ENCODE peak calls at places on chromosomes 2 and 18, in four cellular contexts. One of them, this sample, is unnamed.

GRCh38 chr2:159891917-159892691 is 94.1 kb upstream of the CD302 start:
- DNase-seq in IMR-90: peak; percentile 78
- DNase-seq in mesendoderm: peak; percentile 78
- DNase-seq in H1: no peak
- DNase-seq in this sample: no peak

GRCh38 chr2:9539530-9539929 is 16.1 kb downstream of the ADAM17 start:
- DNase-seq in IMR-90: peak; percentile 58
- DNase-seq in mesendoderm: no peak
- DNase-seq in H1: no peak
- DNase-seq in this sample: no peak

GRCh38 chr18:67766930-67767329 is 250.4 kb upstream of the DSEL start:
- DNase-seq in IMR-90: peak; percentile 99
- DNase-seq in mesendoderm: no peak
- DNase-seq in H1: no peak
- DNase-seq in this sample: no peak

GRCh38 chr2:121258066-121258465 is 26.9 kb downstream of the TFCP2L1 start:
- DNase-seq in IMR-90: no peak
- DNase-seq in mesendoderm: no peak
- DNase-seq in H1: no peak
- DNase-seq in this sample: no peak

GRCh38 chr2:120453635-120453998 is 107.7 kb downstream of the INHBB start:
- DNase-seq in IMR-90: peak; percentile 71
- DNase-seq in mesendoderm: no peak
- DNase-seq in H1: no peak
- DNase-seq in this sample: no peak

GRCh38 chr2:196336715-196337617 is 165.6 kb upstream of the STK17B start:
- DNase-seq in IMR-90: peak; percentile 58
- DNase-seq in mesendoderm: peak; percentile 36
- DNase-seq in H1: no peak
- DNase-seq in this sample: no peak

GRCh38 chr2:108217211-108217610 is 22.6 kb upstream of the SULT1C3 start:
- DNase-seq in IMR-90: peak; percentile 31
- DNase-seq in mesendoderm: no peak
- DNase-seq in H1: no peak
- DNase-seq in this sample: no peak

GRCh38 chr2:37365669-37366068 is 21.2 kb downstream of the QPCT start:
- DNase-seq in IMR-90: no peak
- DNase-seq in mesendoderm: no peak
- DNase-seq in H1: no peak
- DNase-seq in this sample: no peak

GRCh38 chr2:127428815-127429109 is 10.5 kb downstream of the PROC start:
- DNase-seq in IMR-90: no peak
- DNase-seq in mesendoderm: no peak
- DNase-seq in H1: no peak
- DNase-seq in this sample: no peak

GRCh38 chr2:179274749-179275148 is 10.1 kb upstream of the SESTD1 start:
- DNase-seq in IMR-90: peak; percentile 22
- DNase-seq in mesendoderm: no peak
- DNase-seq in H1: no peak
- DNase-seq in this sample: no peak

GRCh38 chr2:16094851-16095250 is 154.5 kb downstream of the MYCN start:
- DNase-seq in IMR-90: no peak
- DNase-seq in mesendoderm: no peak
- DNase-seq in H1: no peak
- DNase-seq in this sample: no peak

GRCh38 chr2:236712304-236712703 is 142.7 kb downstream of the ACKR3 start:
- DNase-seq in IMR-90: peak; percentile 23
- DNase-seq in mesendoderm: no peak
- DNase-seq in H1: no peak
- DNase-seq in this sample: no peak

DNA sequence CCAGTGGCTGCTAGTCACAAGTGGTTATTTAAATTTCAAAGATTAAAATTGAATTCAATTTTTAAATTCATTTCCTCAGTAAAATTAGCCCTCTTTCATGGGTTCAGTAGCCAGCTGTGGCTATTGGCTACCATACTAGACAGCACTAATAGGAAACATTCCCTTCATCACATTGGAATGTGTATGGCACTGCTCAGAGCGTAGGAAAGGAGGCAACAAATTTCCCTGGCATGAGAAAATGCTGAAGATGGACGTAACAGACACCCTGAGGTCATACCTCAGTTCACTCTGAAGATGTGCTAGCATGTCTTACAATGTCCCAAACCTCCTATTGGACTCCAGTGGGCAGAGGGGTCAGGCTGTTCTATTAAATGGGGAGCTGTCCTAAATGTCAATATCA is 96.4 kb downstream of the C1QL2 start:
- DNase-seq in IMR-90: no peak
- DNase-seq in mesendoderm: no peak
- DNase-seq in H1: no peak
- DNase-seq in this sample: no peak
- H2BK120ac ChIP-seq in IMR-90: no peak overlapping the region
- H2BK120ac ChIP-seq in mesendoderm: no peak overlapping the region
- H2BK120ac ChIP-seq in H1: no peak overlapping the region
- H2BK120ac ChIP-seq in this sample: no peak overlapping the region

DNA sequence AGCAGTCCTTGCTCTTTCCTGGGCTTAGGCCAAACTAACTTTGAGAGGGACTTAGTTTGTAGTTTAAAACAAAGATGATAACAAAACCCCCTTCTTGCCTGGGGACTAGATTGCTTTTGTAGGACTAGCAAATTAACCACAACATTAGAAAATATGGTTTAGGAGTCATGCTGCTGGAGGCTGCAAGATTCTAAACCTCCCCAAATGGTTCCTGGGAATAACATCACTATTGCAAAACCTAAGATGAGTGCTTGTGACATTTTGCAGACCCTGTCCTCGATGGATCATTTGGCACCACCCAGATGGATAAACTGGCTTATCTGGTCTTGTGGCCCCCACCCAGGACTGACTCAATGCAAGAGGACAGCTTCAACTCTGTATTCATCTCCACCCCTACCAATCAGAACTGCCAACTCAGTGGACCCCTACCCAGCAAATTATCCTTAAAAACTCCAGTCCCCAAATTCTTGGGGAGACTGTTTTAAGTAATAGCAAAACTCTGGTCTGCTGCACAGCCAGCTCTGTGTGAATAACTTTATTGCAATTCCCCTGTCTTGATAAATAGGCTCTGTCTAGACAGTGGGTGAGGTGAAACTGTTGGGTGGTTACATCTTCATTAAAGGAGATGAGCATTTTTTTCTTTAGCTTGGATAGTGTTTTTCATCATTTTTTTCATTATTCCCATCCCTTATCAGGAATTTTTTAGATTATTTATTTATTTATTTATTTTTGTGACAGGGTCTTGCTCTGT is 58.9 kb downstream of the SPTBN1 start:
- DNase-seq in IMR-90: no peak
- DNase-seq in mesendoderm: no peak
- DNase-seq in H1: no peak
- DNase-seq in this sample: no peak
- H4K5ac ChIP-seq in IMR-90: no peak overlapping the region
- H4K5ac ChIP-seq in mesendoderm: no peak overlapping the region
- H4K5ac ChIP-seq in H1: no peak overlapping the region
- H4K5ac ChIP-seq in this sample: no peak overlapping the region

GRCh38 chr2:46909771-46910419 is 5.7 kb downstream of the MCFD2 start:
- DNase-seq in IMR-90: peak; percentile 88
- DNase-seq in mesendoderm: peak; percentile 76
- DNase-seq in H1: no peak
- DNase-seq in this sample: no peak

GRCh38 chr2:46915281-46915810 is at the start of gene MCFD2:
- DNase-seq in IMR-90: no peak
- DNase-seq in mesendoderm: no peak
- DNase-seq in H1: no peak
- DNase-seq in this sample: no peak

GRCh38 chr2:46915811-46916630 is 415 bp upstream of the MCFD2 start:
- DNase-seq in IMR-90: peak; percentile 91
- DNase-seq in mesendoderm: peak; percentile 96
- DNase-seq in H1: peak; percentile 60
- DNase-seq in this sample: peak; percentile 86

GRCh38 chr2:46914578-46915230 is 902 bp downstream of the MCFD2 start:
- DNase-seq in IMR-90: no peak
- DNase-seq in mesendoderm: peak; percentile 20
- DNase-seq in H1: no peak
- DNase-seq in this sample: no peak

GRCh38 chr2:46913471-46914381 is 1.9 kb downstream of the MCFD2 start:
- DNase-seq in IMR-90: peak; percentile 78
- DNase-seq in mesendoderm: peak; percentile 73
- DNase-seq in H1: no peak
- DNase-seq in this sample: peak; percentile 45
- H2BK120ac ChIP-seq in IMR-90: peak overlapping the region; percentile 13
- H2BK120ac ChIP-seq in mesendoderm: no peak overlapping the region
- H2BK120ac ChIP-seq in H1: no peak overlapping the region
- H2BK120ac ChIP-seq in this sample: no peak overlapping the region

GRCh38 chr18:36702398-36703010 is 126.3 kb downstream of the TPGS2 start:
- DNase-seq in IMR-90: no peak
- DNase-seq in mesendoderm: no peak
- DNase-seq in H1: no peak
- DNase-seq in this sample: no peak

GRCh38 chr18:36709315-36709714 is 119.5 kb downstream of the TPGS2 start:
- DNase-seq in IMR-90: no peak
- DNase-seq in mesendoderm: no peak
- DNase-seq in H1: no peak
- DNase-seq in this sample: no peak

GRCh38 chr18:36704656-36705055 is 124.1 kb downstream of the TPGS2 start:
- DNase-seq in IMR-90: no peak
- DNase-seq in mesendoderm: no peak
- DNase-seq in H1: no peak
- DNase-seq in this sample: no peak

GRCh38 chr18:36708366-36708765 is 120.4 kb downstream of the TPGS2 start:
- DNase-seq in IMR-90: no peak
- DNase-seq in mesendoderm: no peak
- DNase-seq in H1: no peak
- DNase-seq in this sample: no peak

GRCh38 chr18:36706313-36706881 is 122.4 kb downstream of the TPGS2 start:
- DNase-seq in IMR-90: peak; percentile 29
- DNase-seq in mesendoderm: no peak
- DNase-seq in H1: no peak
- DNase-seq in this sample: no peak
- H4K5ac ChIP-seq in IMR-90: no peak overlapping the region
- H4K5ac ChIP-seq in mesendoderm: no peak overlapping the region
- H4K5ac ChIP-seq in H1: no peak overlapping the region
- H4K5ac ChIP-seq in this sample: no peak overlapping the region

GRCh38 chr2:48284624-48285212 is 245.2 kb upstream of the STON1 start:
- DNase-seq in IMR-90: no peak
- DNase-seq in mesendoderm: peak; percentile 13
- DNase-seq in H1: no peak
- DNase-seq in this sample: no peak
- H2BK120ac ChIP-seq in IMR-90: no peak overlapping the region
- H2BK120ac ChIP-seq in mesendoderm: no peak overlapping the region
- H2BK120ac ChIP-seq in H1: no peak overlapping the region
- H2BK120ac ChIP-seq in this sample: no peak overlapping the region

DNA sequence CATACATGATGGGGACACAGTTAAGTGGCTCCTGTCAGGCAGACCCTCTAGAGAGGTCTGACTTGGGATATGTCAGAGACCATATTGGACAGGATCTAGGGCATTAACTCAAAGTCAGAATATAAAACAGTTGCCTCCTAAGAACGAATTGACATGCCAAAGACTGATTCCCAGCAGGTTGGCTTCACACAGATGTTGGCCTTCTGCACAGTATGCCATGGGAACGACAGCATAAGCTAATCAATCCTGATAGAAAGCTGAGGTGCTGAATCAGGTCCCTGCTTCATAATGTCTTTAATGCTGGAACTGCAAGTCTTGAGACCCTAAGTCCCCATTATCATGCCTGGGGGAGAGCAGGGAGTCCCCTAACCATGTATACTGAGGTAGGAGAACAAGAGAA is 165.1 kb downstream of the SRBD1 start:
- DNase-seq in IMR-90: no peak
- DNase-seq in mesendoderm: no peak
- DNase-seq in H1: no peak
- DNase-seq in this sample: no peak
- H4K5ac ChIP-seq in IMR-90: no peak overlapping the region
- H4K5ac ChIP-seq in mesendoderm: no peak overlapping the region
- H4K5ac ChIP-seq in H1: no peak overlapping the region
- H4K5ac ChIP-seq in this sample: no peak overlapping the region

DNA sequence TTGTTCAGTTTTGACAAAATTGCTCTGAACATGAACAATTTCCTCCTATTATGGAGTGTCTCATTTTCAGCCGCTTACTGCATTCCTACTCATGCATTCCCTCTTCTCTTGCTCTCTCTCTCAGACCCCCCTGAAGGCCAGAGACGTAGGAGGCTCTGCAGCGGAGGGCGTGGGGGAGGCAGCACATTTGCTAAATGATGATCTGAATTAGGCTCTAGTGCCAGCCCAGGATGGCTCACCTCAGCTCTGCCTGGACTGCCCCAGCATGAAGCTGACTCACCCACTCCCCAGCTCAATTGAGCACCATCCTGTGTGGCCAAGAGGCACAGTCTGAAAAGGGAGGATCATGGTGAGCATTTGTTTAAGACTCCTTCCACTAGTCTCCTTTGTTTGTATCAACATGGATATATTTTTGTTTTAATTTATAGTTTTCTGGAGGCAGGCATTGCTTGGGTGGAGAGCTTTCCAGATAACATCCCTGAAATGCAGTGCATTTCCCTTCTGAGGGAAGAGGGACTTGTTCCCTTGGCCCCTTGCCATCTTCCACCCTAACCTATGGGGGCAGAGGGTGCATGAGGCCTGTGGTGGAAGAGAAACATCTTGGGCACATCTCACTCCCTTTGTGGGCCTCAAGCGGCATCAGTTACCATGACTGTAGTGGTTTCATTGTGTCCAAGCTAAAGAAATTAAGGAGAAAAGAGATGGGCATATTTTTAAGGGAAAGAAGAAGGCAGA is 5.5 kb upstream of the RPL37A start:
- DNase-seq in IMR-90: peak; percentile 82
- DNase-seq in mesendoderm: no peak
- DNase-seq in H1: no peak
- DNase-seq in this sample: no peak
- H2BK120ac ChIP-seq in IMR-90: peak overlapping the region; percentile 71
- H2BK120ac ChIP-seq in mesendoderm: no peak overlapping the region
- H2BK120ac ChIP-seq in H1: no peak overlapping the region
- H2BK120ac ChIP-seq in this sample: no peak overlapping the region

DNA sequence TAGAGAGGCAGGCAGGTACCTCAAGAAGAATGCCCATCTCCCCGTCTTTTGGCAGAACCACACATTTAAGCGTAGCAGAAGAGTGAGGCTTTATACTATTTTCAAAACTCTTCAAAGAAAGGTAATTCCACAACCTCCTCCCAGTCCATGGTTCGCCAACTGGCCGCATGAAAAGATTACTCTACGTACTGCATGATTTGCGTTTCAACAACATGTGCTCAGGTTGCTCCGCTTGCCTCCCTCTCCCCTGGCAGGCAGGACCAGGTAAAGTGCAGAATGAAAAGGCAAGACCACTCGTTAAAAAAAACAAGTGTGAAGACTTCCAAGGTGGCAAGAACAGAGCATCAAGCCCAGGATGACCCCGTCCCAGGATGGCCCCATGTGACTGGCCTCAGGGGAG is 143.7 kb downstream of the SP3 start:
- DNase-seq in IMR-90: no peak
- DNase-seq in mesendoderm: no peak
- DNase-seq in H1: no peak
- DNase-seq in this sample: no peak
- H4K5ac ChIP-seq in IMR-90: no peak overlapping the region
- H4K5ac ChIP-seq in mesendoderm: no peak overlapping the region
- H4K5ac ChIP-seq in H1: no peak overlapping the region
- H4K5ac ChIP-seq in this sample: no peak overlapping the region

GRCh38 chr2:30072250-30072842 is 74.5 kb upstream of the YPEL5 start:
- DNase-seq in IMR-90: peak; percentile 72
- DNase-seq in mesendoderm: peak; percentile 88
- DNase-seq in H1: peak; percentile 36
- DNase-seq in this sample: peak; percentile 83
- H2BK120ac ChIP-seq in IMR-90: no peak overlapping the region
- H2BK120ac ChIP-seq in mesendoderm: no peak overlapping the region
- H2BK120ac ChIP-seq in H1: no peak overlapping the region
- H2BK120ac ChIP-seq in this sample: no peak overlapping the region